ENCODE peak calls at places on chromosomes 4 and X, in five cellular contexts. U is endodermal cell; H is GM23248; Y is effector memory CD4-positive, alpha-beta T cell; Q is fibroblast of lung. E is an unnamed sample.

GRCh38 chrX:108020631-108021030 is 24.2 kb upstream of the VSIG1 start:
- DNase-seq in H (peak; percentile 13), U (peak; percentile 52), Y (no peak), Q (no peak), E (no peak)

GRCh38 chr4:509374-509676 is 10.3 kb downstream of the PIGG start:
- DNase-seq in H (no peak), Y (no peak), U (no peak), Q (no peak), E (no peak)

GRCh38 chrX:14032383-14032782 is 2.7 kb upstream of the GEMIN8 start:
- DNase-seq in Y (peak; percentile 36), Q (peak; percentile 29), U (peak; percentile 73), H (peak; percentile 55), E (peak; percentile 34)

GRCh38 chr4:89800527-89801103 is 36.3 kb downstream of the SNCA start:
- DNase-seq in Q (peak; percentile 85), Y (no peak), H (no peak), U (no peak), E (peak; percentile 24)

GRCh38 chrX:11137543-11138139 is 26.5 kb downstream of the HCCS start:
- DNase-seq in Q (peak; percentile 13), U (no peak), H (peak; percentile 44), Y (no peak), E (peak; percentile 40)

GRCh38 chrX:20240201-20240600 is 26.5 kb downstream of the RPS6KA3 start:
- DNase-seq in Q (peak; percentile 54), Y (no peak), H (no peak), U (no peak), E (no peak)

GRCh38 chr4:166065324-166065723 is 192.3 kb downstream of the TLL1 start:
- DNase-seq in H (no peak), Q (no peak), U (no peak), Y (no peak), E (no peak)

GRCh38 chr4:86011117-86011516 is 348.7 kb downstream of the MAPK10 start:
- DNase-seq in Y (no peak), U (no peak), H (peak; percentile 94), Q (peak; percentile 96), E (peak; percentile 95)

GRCh38 chr4:154024097-154024496 is 235.2 kb upstream of the SFRP2 start:
- DNase-seq in U (peak; percentile 63), Y (no peak), H (peak; percentile 29), Q (no peak), E (no peak)

GRCh38 chr4:48914311-48914710 is 7.7 kb upstream of the OCIAD2 start:
- DNase-seq in U (no peak), Y (no peak), H (no peak), Q (peak; percentile 86), E (no peak)

DNA sequence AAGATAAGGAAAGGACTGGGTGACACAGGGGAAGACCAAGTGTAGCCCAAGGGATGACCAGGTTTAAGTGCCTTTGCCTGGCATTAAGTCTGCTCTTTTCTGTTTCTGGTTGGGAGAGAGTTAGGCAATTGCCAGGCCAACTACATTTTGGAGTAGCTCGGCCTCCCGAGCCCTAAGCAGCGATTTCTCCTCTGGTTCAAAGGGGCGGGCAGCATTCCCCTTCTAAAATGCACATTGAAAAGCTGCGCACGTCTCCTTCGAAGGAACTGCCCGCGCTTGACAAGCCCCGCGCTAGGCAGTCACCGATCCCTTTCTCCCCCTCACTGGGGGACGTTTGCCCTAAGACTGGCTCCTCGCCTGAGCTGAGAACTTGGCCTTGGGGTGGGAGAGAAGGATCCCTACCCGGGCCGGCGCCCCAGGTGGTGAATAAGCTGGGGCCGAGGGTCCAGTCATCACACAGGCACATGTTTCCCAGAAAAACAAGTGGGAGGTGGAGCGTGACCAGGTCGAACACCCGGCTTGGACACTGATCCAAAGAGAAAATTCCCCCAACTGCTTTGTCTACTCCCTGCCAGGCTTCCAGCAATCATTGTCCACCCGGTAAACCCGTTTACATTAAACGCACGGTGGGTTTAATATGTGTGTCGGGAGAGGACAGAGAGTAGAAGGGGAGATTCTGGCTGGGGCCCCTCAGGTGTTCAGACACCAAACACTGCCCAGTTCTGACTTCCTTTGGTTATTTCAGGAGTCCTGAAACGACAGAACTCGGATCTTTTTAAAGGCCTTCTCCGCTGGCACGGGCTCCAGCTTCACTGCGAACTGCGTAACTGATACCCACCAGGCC is 4.0 kb downstream of the ARX start:
- DNase-seq in Q (no peak), U (peak; percentile 71), Y (no peak), H (no peak), E (no peak)
- H3K27me3 ChIP-seq in Q (peaks cover 64% of the 10 kb centered on the region), U (peaks cover 98% of the 10 kb centered on the region), Y (peaks cover 30% of the 10 kb centered on the region), H (peaks cover 60% of the 10 kb centered on the region), E (peaks cover 35% of the 10 kb centered on the region)

GRCh38 chr4:6221851-6222760 is 21.8 kb upstream of the JAKMIP1 start:
- DNase-seq in U (peak; percentile 94), Y (peak; percentile 19), Q (peak; percentile 15), H (peak; percentile 49), E (no peak)
- H3K4me3 ChIP-seq in U (peak overlapping the region; percentile 84), Y (no peak overlapping the region), Q (no peak overlapping the region), H (no peak overlapping the region), E (no peak overlapping the region)

GRCh38 chrX:129953881-129954280 is 28.6 kb upstream of the BCORL1 start:
- DNase-seq in U (no peak), Y (no peak), H (no peak), Q (no peak), E (no peak)
- H3K27me3 ChIP-seq in U (peaks cover 58% of the 10 kb centered on the region), Y (no peaks in the 10 kb centered on the region), H (no peaks in the 10 kb centered on the region), Q (no peaks in the 10 kb centered on the region), E (no peaks in the 10 kb centered on the region)

DNA sequence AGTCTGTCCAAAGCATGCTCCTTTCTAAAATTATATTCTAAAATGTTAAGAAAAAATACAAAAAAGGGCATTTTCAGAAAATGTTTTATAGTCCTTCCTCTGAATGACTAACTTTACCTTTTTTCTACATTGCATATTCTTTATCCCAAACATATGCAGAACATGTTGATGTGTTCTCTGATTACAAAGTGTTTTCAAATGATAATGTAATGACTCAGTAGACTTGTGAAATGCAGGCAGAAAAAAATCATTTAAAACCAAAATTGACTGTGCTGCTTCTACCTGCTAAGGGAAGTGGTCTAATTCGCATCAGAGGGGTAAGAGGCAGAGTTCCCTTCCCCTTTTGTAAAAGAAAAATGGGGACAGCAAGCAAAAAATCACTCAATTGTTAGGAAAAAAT is 22.7 kb upstream of the YTHDC1 start:
- DNase-seq in Q (peak; percentile 23), Y (no peak), U (no peak), H (peak; percentile 60), E (no peak)
- H3K4me3 ChIP-seq in Q (no peak overlapping the region), Y (no peak overlapping the region), U (no peak overlapping the region), H (peak overlapping the region; percentile 64), E (no peak overlapping the region)

GRCh38 chr4:133151681-133152329 is 2.7 kb downstream of the PCDH10 start:
- DNase-seq in Q (peak; percentile 64), H (no peak), U (peak; percentile 87), Y (no peak), E (peak; percentile 9)

GRCh38 chr4:133149364-133149695 is 236 bp downstream of the PCDH10 start:
- DNase-seq in Y (no peak), Q (no peak), U (no peak), H (no peak), E (no peak)

GRCh38 chr4:133151301-133151680 is 2.2 kb downstream of the PCDH10 start:
- DNase-seq in Y (no peak), Q (peak; percentile 47), H (peak; percentile 1), U (peak; percentile 80), E (no peak)

GRCh38 chr4:133149932-133150642 is 993 bp downstream of the PCDH10 start:
- DNase-seq in Q (peak; percentile 39), U (no peak), Y (no peak), H (no peak), E (no peak)

GRCh38 chr4:133150643-133151300 is 1.7 kb downstream of the PCDH10 start:
- DNase-seq in Y (no peak), Q (peak; percentile 53), H (peak; percentile 4), U (peak; percentile 80), E (peak; percentile 20)
- H3K27me3 ChIP-seq in Y (peaks cover 25% of the 10 kb centered on the region), Q (peaks cover 3% of the 10 kb centered on the region), H (peaks cover 75% of the 10 kb centered on the region), U (peaks cover 6% of the 10 kb centered on the region), E (no peaks in the 10 kb centered on the region)

GRCh38 chrX:135596495-135596894 is 76.0 kb downstream of the INTS6L start:
- DNase-seq in H (peak; percentile 59), U (peak; percentile 83), Y (peak; percentile 17), Q (peak; percentile 1), E (no peak)
- H3K4me3 ChIP-seq in H (no peak overlapping the region), U (no peak overlapping the region), Y (no peak overlapping the region), Q (no peak overlapping the region), E (no peak overlapping the region)

GRCh38 chr4:168831919-168832745 is 177.9 kb downstream of the CBR4 start:
- DNase-seq in U (peak; percentile 91), Y (peak; percentile 15), H (peak; percentile 91), Q (peak; percentile 81), E (peak; percentile 68)
- H3K27me3 ChIP-seq in U (no peaks in the 10 kb centered on the region), Y (peaks cover 23% of the 10 kb centered on the region), H (no peaks in the 10 kb centered on the region), Q (no peaks in the 10 kb centered on the region), E (no peaks in the 10 kb centered on the region)

GRCh38 chrX:327660-328126 is 9.1 kb upstream of the GTPBP6 start:
- DNase-seq in Q (no peak), U (no peak), Y (no peak), H (no peak), E (no peak)
- H3K4me3 ChIP-seq in Q (no peak overlapping the region), U (no peak overlapping the region), Y (no peak overlapping the region), H (no peak overlapping the region), E (no peak overlapping the region)

DNA sequence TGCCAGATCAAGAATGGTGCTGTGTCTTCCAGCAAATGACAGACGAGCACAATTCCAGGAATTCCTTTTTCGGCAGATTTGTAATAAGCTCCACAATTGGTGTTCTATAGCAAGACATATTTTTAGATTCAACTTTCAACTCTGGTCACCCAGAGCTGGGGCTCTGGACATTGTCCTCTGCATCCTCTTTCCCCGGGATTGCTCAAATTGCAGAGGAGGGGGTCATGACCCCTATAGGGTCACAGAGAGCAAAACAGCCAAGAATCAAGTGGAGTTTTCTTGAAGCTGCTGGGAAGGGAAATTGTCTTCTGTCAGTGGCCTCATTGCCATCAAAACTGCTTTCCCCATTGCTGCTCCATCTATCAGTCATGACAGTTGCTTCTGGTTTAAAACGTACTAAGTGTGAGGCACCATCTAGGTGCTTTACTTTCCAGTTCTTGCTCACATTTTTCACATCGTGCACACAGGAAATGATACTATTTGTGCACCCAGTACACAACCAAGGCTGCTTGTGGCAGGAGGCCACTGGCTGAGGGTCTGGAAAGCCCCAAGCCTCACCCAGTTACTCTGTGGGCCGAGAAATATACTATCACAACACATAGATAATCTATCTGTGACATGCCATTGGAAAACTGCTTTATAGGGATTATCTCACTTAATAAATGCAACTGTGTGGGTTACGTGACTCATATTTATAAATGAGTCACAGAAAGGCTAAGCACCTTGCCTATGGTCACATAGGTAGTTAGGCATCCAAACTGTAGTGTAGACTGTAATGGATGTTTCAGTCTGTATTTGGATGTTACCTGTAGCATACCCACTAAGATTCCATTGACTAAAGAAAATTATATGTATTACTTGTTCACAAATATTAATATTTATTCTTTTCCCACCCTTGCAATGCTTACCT is 91.7 kb upstream of the PHOX2B start:
- DNase-seq in U (no peak), H (no peak), Q (no peak), Y (no peak), E (no peak)
- H3K27me3 ChIP-seq in U (peaks cover 8% of the 10 kb centered on the region), H (no peaks in the 10 kb centered on the region), Q (no peaks in the 10 kb centered on the region), Y (no peaks in the 10 kb centered on the region), E (no peaks in the 10 kb centered on the region)

GRCh38 chr4:21949073-21949457 is 493 bp upstream of the KCNIP4 start:
- DNase-seq in H (peak; percentile 33), Y (no peak), Q (peak; percentile 9), U (no peak), E (no peak)
- H3K4me3 ChIP-seq in H (peak overlapping the region; percentile 73), Y (no peak overlapping the region), Q (no peak overlapping the region), U (peak overlapping the region; percentile 77), E (peak overlapping the region; percentile 52)